ENCODE peak calls at places on chromosomes 4 and X, in four cellular contexts. P is foreskin fibroblast, Q is neural progenitor cell, G is tibial artery. I is an unnamed sample.

GRCh38 chr4:29199025-29199424 is 1521.1 kb upstream of the PCDH7 start:
- DNase-seq in G (no peak), Q (no peak), P (no peak), I (no peak)

GRCh38 chr4:155600246-155600645 is 66.4 kb upstream of the GUCY1A1 start:
- DNase-seq in G (no peak), P (no peak), Q (no peak), I (no peak)

GRCh38 chr4:39043697-39044363 is 11.6 kb upstream of the TMEM156 start:
- DNase-seq in P (peak; percentile 40), Q (no peak), G (no peak), I (no peak)

GRCh38 chr4:112247021-112247420 is 15.4 kb downstream of the AP1AR start:
- DNase-seq in G (no peak), Q (no peak), P (no peak), I (no peak)

GRCh38 chrX:30659421-30659820 is 6.2 kb downstream of the GK start:
- DNase-seq in P (peak; percentile 86), G (no peak), Q (no peak), I (no peak)

GRCh38 chrX:73262991-73263390 is 48.3 kb upstream of the NAP1L2 start:
- DNase-seq in G (no peak), P (peak; percentile 0), Q (peak; percentile 20), I (no peak)

GRCh38 chr4:88409206-88409605 is 30.6 kb downstream of the HERC6 start:
- DNase-seq in G (no peak), Q (no peak), P (no peak), I (no peak)

GRCh38 chr4:36761625-36762024 is 480.2 kb downstream of the DTHD1 start:
- DNase-seq in P (no peak), G (no peak), Q (no peak), I (no peak)

GRCh38 chrX:10483191-10483808 is 137.1 kb downstream of the MID1 start:
- DNase-seq in Q (no peak), G (no peak), P (no peak), I (no peak)

GRCh38 chr4:105840426-105841174 is 54.7 kb upstream of the NPNT start:
- DNase-seq in P (no peak), G (no peak), Q (no peak), I (no peak)

GRCh38 chr4:86453044-86453501 is 93.2 kb upstream of the MAPK10 start:
- DNase-seq in P (peak; percentile 54), Q (no peak), G (no peak), I (no peak)

GRCh38 chr4:17941731-17942130 is 79.8 kb downstream of the LCORL start:
- DNase-seq in Q (no peak), G (no peak), P (no peak), I (no peak)

GRCh38 chr4:137664055-137664405 is 131.7 kb upstream of the PCDH18 start:
- DNase-seq in G (no peak), P (peak; percentile 90), Q (no peak), I (no peak)

GRCh38 chr4:111806331-111806730 is 338.9 kb upstream of the FAM241A start:
- DNase-seq in G (no peak), Q (peak; percentile 56), P (no peak), I (no peak)

GRCh38 chr4:37008199-37008598 is 236.3 kb upstream of the NWD2 start:
- DNase-seq in G (no peak), Q (no peak), P (no peak), I (no peak)

GRCh38 chr4:184420881-184421416 is 53.4 kb downstream of the IRF2 start:
- DNase-seq in Q (peak; percentile 29), P (no peak), G (no peak), I (no peak)

GRCh38 chrX:10549280-10549679 is 71.1 kb downstream of the MID1 start:
- DNase-seq in G (no peak), P (peak; percentile 70), Q (no peak), I (no peak)

GRCh38 chr4:57104706-57105560 is 5.3 kb downstream of the IGFBP7 start:
- DNase-seq in G (no peak), P (no peak), Q (no peak), I (no peak)

GRCh38 chrX:154505726-154506125 is 10.3 kb downstream of the FAM3A start:
- DNase-seq in Q (no peak), G (no peak), P (peak; percentile 79), I (no peak)

GRCh38 chrX:130083107-130083490 is 27.2 kb downstream of the ELF4 start:
- DNase-seq in Q (peak; percentile 14), P (no peak), G (no peak), I (no peak)

GRCh38 chrX:130084651-130085237 is 25.6 kb downstream of the ELF4 start:
- DNase-seq in P (no peak), Q (no peak), G (no peak), I (no peak)

GRCh38 chrX:130083656-130084382 is 26.5 kb downstream of the ELF4 start:
- DNase-seq in P (no peak), G (no peak), Q (no peak), I (no peak)

GRCh38 chrX:130086414-130087207 is 23.7 kb downstream of the ELF4 start:
- DNase-seq in Q (no peak), P (no peak), G (no peak), I (no peak)

GRCh38 chrX:130085551-130085986 is 24.7 kb downstream of the ELF4 start:
- DNase-seq in P (peak; percentile 58), G (no peak), Q (no peak), I (no peak)
- H3K4me3 ChIP-seq in P (no peak overlapping the region), G (no peak overlapping the region), Q (no peak overlapping the region), I (no peak overlapping the region)

DNA sequence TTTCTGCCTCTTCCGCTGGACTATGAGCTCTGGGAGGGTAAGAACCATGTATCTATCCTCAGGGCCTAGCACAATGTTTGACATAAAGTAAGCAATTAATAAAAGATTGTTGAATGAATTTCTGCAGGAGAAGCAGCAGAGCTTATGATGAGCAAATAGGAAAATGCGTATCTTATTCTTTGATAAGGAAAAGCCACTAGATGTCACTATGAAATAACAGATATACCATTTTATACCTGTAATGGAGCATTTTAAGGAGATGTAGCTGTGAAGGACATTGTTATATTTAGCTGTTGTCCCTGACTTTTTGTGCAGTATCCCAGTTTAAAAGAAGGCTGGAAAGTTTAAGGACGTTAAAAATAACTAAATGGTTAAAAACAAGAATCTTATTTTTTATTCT is 147.2 kb upstream of the MBNL3 start:
- DNase-seq in G (no peak), Q (no peak), P (no peak), I (no peak)
- TF ChIP-seq CTCF in G (no peak), Q (no peak), P (no peak), I (no peak)

GRCh38 chr4:153440475-153440874 is 25.7 kb upstream of the TMEM131L start:
- DNase-seq in P (no peak), G (no peak), Q (no peak), I (no peak)
- H3K4me3 ChIP-seq in P (no peak overlapping the region), G (no peak overlapping the region), Q (no peak overlapping the region), I (no peak overlapping the region)

GRCh38 chrX:120366794-120367193 is 4.9 kb downstream of the ATP1B4 start:
- DNase-seq in G (no peak), P (no peak), Q (no peak), I (no peak)

GRCh38 chrX:120367390-120368100 is 5.7 kb downstream of the ATP1B4 start:
- DNase-seq in P (no peak), Q (no peak), G (no peak), I (no peak)

GRCh38 chrX:120365968-120366367 is 4.1 kb downstream of the ATP1B4 start:
- DNase-seq in Q (no peak), G (no peak), P (no peak), I (no peak)

GRCh38 chrX:120361906-120362305 is at the start of gene ATP1B4:
- DNase-seq in G (no peak), P (no peak), Q (no peak), I (no peak)

DNA sequence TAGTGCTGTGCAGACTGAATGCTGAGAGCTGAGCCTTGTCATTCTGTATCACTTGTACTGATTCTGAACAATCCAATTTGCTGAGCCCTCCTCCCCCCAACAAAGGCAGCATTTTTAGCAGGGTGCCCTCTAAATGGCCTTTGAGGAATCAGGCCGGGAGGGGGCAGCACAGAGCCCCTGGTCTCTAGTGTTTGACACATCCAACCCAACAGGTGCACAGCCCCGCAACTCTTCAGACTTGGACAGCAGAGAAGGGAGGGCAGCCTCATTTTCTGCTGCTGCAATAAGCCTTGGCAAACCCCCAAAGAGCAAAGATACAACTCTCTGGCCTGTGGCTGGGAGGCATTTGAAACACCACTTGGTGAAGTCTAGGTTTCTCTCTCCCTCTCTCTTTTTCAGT is 3.4 kb downstream of the ATP1B4 start:
- DNase-seq in Q (peak; percentile 68), G (peak; percentile 20), P (peak; percentile 16), I (no peak)
- TF ChIP-seq CTCF in Q (peak; percentile 61), G (peak; percentile 4), P (peak; percentile 23), I (peak; percentile 57)

GRCh38 chr4:6802626-6803025 is 20.1 kb downstream of the KIAA0232 start:
- DNase-seq in Q (no peak), P (no peak), G (no peak), I (no peak)
- H3K4me3 ChIP-seq in Q (no peak overlapping the region), P (no peak overlapping the region), G (no peak overlapping the region), I (no peak overlapping the region)

GRCh38 chr4:146252941-146253340 is 38.6 kb downstream of the REELD1 start:
- DNase-seq in G (no peak), Q (no peak), P (no peak), I (no peak)

GRCh38 chr4:146257511-146257910 is 43.2 kb downstream of the REELD1 start:
- DNase-seq in P (no peak), G (no peak), Q (no peak), I (no peak)

GRCh38 chr4:146256328-146256727 is 42.0 kb downstream of the REELD1 start:
- DNase-seq in Q (no peak), G (no peak), P (no peak), I (no peak)

GRCh38 chr4:146255874-146256273 is 41.5 kb downstream of the REELD1 start:
- DNase-seq in P (peak; percentile 52), G (no peak), Q (no peak), I (no peak)

GRCh38 chr4:146255463-146255862 is 41.1 kb downstream of the REELD1 start:
- DNase-seq in P (peak; percentile 43), Q (no peak), G (no peak), I (no peak)
- TF ChIP-seq CTCF in P (no peak), Q (no peak), G (no peak), I (no peak)

GRCh38 chr4:8501781-8502180 is 61.2 kb downstream of the TRMT44 start:
- DNase-seq in Q (no peak), P (no peak), G (no peak), I (no peak)
- H3K4me3 ChIP-seq in Q (no peak overlapping the region), P (no peak overlapping the region), G (no peak overlapping the region), I (no peak overlapping the region)